ENCODE peak calls at places on chromosomes 5 and 9, in six cellular contexts. O, S, X, Q, R and Y are unnamed samples. For H3K9me3, the result is how much of the 10 kb centered on the place peaks cover.

GRCh38 chr9:82410891-82411290 is 422.3 kb downstream of the SPATA31D1 start:
- DNase-seq in Q (no peak), X (no peak), S (no peak), R (no peak), O (no peak), Y (no peak)

GRCh38 chr9:80937646-80938045 is 751.7 kb downstream of the TLE1 start:
- DNase-seq in R (no peak), O (no peak), S (no peak), X (no peak), Q (no peak), Y (no peak)

GRCh38 chr9:35108461-35108860 is 5.5 kb upstream of the STOML2 start:
- DNase-seq in R (no peak), Q (no peak), S (no peak), O (no peak), X (no peak), Y (no peak)

GRCh38 chr5:80963521-80963895 is 3.3 kb downstream of the RASGRF2 start:
- DNase-seq in O (no peak), X (no peak), Q (no peak), R (no peak), S (no peak), Y (no peak)

GRCh38 chr9:127153484-127153883 is 31.0 kb upstream of the ANGPTL2 start:
- DNase-seq in Q (no peak), R (peak), X (no peak), S (no peak), O (no peak), Y (no peak)

GRCh38 chr5:32842798-32843531 is 131.8 kb downstream of the NPR3 start:
- DNase-seq in O (no peak), S (no peak), Q (no peak), R (peak), X (no peak), Y (no peak)

GRCh38 chr5:159912033-159912800 is 4.1 kb upstream of the ADRA1B start:
- DNase-seq in O (no peak), R (no peak), X (peak), Q (peak), S (no peak), Y (no peak)

GRCh38 chr5:60993425-60993824 is 48.4 kb downstream of the NDUFAF2 start:
- DNase-seq in O (no peak), S (no peak), Q (no peak), R (no peak), X (peak), Y (no peak)

GRCh38 chr5:143237664-143238063 is 165.8 kb downstream of the NR3C1 start:
- DNase-seq in O (no peak), X (no peak), R (no peak), S (no peak), Q (no peak), Y (no peak)

GRCh38 chr9:94865599-94866456 is 139.3 kb downstream of the AOPEP start:
- DNase-seq in Q (peak), O (peak), R (no peak), S (no peak), X (peak), Y (no peak)

GRCh38 chr5:157603333-157604190 is 28.0 kb upstream of the ADAM19 start:
- DNase-seq in R (no peak), S (no peak), X (peak), Q (peak), O (no peak), Y (no peak)

DNA sequence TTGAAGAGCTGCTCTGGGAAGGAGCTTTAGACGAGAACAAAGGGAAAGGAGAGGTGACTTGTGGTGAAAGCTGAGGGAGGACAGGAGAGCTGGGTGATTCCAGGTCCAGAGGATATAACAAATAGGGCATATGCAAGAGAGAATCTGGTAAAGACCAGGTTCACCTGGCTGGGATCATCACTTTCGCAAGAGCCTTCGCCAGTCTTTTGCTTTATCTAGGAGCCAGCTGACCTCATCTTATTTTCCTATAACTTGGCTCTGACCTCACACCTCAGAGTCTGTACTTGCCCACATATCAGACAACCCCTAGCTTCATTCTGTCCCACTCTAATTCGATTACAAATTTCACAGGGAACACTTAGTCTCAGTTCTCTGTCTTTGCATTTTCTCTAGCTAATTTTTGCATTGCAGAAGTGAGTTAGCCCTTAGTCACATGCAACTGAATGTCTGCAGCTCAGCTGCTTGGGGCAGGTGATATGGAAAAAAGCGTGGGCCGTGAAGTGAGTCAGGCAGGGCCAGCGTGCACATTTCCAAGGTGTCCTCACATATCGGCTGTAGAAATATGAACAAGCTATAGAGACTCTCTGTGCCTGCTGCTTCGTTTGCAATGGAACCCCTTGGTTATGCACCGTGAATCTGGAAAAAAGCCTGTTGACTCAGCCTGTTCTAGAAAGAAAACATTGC is 7.4 kb upstream of the ZNF474 start:
- DNase-seq in Q (peak), R (no peak), S (no peak), O (no peak), X (no peak), Y (no peak)
- TF ChIP-seq CTCF in Q (no peak), R (no peak), S (no peak), O (no peak), X (no peak), Y (no peak)

GRCh38 chr9:125646222-125647100 is 60.5 kb downstream of the MAPKAP1 start:
- DNase-seq in Q (no peak), X (no peak), R (no peak), O (no peak), S (no peak), Y (no peak)
- H3K9me3 ChIP-seq in Q (under half), X (under half), R (under half), O (under half), S (under half), Y (under half)

DNA sequence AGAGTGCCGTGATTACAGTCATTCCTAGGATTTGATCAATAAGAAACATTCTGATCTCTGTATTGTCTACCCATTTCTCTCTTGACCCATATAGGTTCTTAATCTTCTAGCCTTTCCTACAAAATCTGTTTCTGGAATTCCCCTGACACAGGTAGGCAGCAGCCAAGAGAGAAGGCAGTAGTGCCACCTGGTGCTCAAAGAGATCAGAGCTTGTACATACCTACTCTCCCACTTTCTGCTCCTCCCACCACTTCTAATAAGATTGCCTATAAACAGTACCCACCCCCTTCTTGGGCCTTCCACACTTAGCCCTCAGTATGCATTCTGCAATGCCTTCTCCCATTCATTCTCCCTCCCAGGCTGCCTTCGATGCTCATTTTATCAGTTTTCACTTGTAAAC is 117.4 kb upstream of the RORB start:
- DNase-seq in O (no peak), X (peak), Q (peak), S (peak), R (no peak), Y (no peak)
- TF ChIP-seq CTCF in O (no peak), X (peak), Q (peak), S (peak), R (no peak), Y (no peak)

GRCh38 chr9:91603940-91604339 is 180.3 kb upstream of the NFIL3 start:
- DNase-seq in O (no peak), Q (no peak), S (no peak), X (no peak), R (no peak), Y (no peak)
- H3K9me3 ChIP-seq in O (under half), Q (under half), S (under half), X (under half), R (under half), Y (under half)